ENCODE peak calls at places on chromosomes 2 and 18, in nine cellular contexts. W is stimulated activated CD4-positive, alpha-beta T cell treated with anti-CD3 and anti-CD28 coated beads, Interleukin-2, amount 100 ng/mL, for 24 hours; B is HT-29; C is glomerular endothelial cell; P is hepatic stellate cell; Z is SW 1271; K is AG04450; U is iPS DF 6.9; J is nephron progenitor cell. E is an unnamed sample.

GRCh38 chr2:164903944-164904343 is 51.4 kb downstream of the SLC38A11 start:
- DNase-seq in W (no peak), B (no peak), C (no peak), P (no peak), Z (no peak), K (no peak), U (no peak), J (no peak), E (no peak)

GRCh38 chr18:11488175-11488574 is 121.2 kb upstream of the SLC35G4 start:
- DNase-seq in W (no peak), B (no peak), C (no peak), P (no peak), Z (no peak), K (no peak), U (no peak), J (no peak), E (no peak)

GRCh38 chr18:77299706-77300105 is 50.1 kb downstream of the GALR1 start:
- DNase-seq in W (no peak), B (no peak), C (no peak), P (no peak), Z (no peak), K (no peak), U (no peak), J (no peak), E (no peak)

GRCh38 chr2:69977208-69977607 is 15.8 kb upstream of the ASPRV1 start:
- DNase-seq in W (no peak), B (no peak), C (no peak), P (no peak), Z (no peak), K (no peak), U (no peak), J (no peak), E (no peak)

GRCh38 chr2:133167990-133168389 is 400.3 kb downstream of the NCKAP5 start:
- DNase-seq in W (no peak), B (no peak), C (no peak), P (no peak), Z (no peak), K (no peak), U (no peak), J (no peak), E (no peak)

GRCh38 chr2:112957511-112957910 is 20.3 kb upstream of the IL36G start:
- DNase-seq in W (no peak), B (no peak), C (no peak), P (no peak), Z (no peak), K (no peak), U (no peak), J (no peak), E (no peak)

GRCh38 chr2:13822365-13822764 is 810.2 kb upstream of the LRATD1 start:
- DNase-seq in W (no peak), B (no peak), C (no peak), P (no peak), Z (no peak), K (no peak), U (peak), J (no peak), E (no peak)

GRCh38 chr2:164917296-164917903 is 37.9 kb downstream of the SLC38A11 start:
- DNase-seq in W (no peak), B (peak), C (no peak), P (no peak), Z (peak), K (no peak), U (no peak), J (peak), E (peak)

GRCh38 chr18:46555724-46556123 is 101.3 kb downstream of the LOXHD1 start:
- DNase-seq in W (no peak), B (peak), C (no peak), P (no peak), Z (no peak), K (no peak), U (peak), J (peak), E (peak)

GRCh38 chr2:119937680-119938079 is 75.2 kb upstream of the EPB41L5 start:
- DNase-seq in W (no peak), B (no peak), C (no peak), P (no peak), Z (no peak), K (no peak), U (no peak), J (no peak), E (no peak)

GRCh38 chr2:28094794-28095193 is 204.3 kb downstream of the BABAM2 start:
- DNase-seq in W (no peak), B (no peak), C (no peak), P (no peak), Z (no peak), K (no peak), U (no peak), J (no peak), E (peak)

GRCh38 chr2:68190991-68191731 is 33.5 kb downstream of the PNO1 start:
- DNase-seq in W (no peak), B (no peak), C (no peak), P (peak), Z (peak), K (peak), U (no peak), J (no peak), E (peak)

GRCh38 chr18:31041346-31042067 is 1.0 kb downstream of the DSC3 start:
- DNase-seq in W (no peak), B (no peak), C (no peak), P (no peak), Z (no peak), K (no peak), U (no peak), J (peak), E (no peak)

GRCh38 chr2:175317741-175318140 is 136.2 kb upstream of the ATP5MC3 start:
- DNase-seq in W (no peak), B (no peak), C (no peak), P (no peak), Z (no peak), K (no peak), U (no peak), J (no peak), E (no peak)

GRCh38 chr18:27871731-27872130 is 305.2 kb downstream of the CDH2 start:
- DNase-seq in W (no peak), B (no peak), C (no peak), P (no peak), Z (no peak), K (no peak), U (no peak), J (no peak), E (no peak)

GRCh38 chr2:233245406-233245805 is 6.1 kb upstream of the ATG16L1 start:
- DNase-seq in W (no peak), B (no peak), C (no peak), P (no peak), Z (no peak), K (no peak), U (no peak), J (no peak), E (no peak)

GRCh38 chr18:61998335-61998734 is 105.5 kb upstream of the RNF152 start:
- DNase-seq in W (no peak), B (no peak), C (no peak), P (no peak), Z (no peak), K (no peak), U (no peak), J (no peak), E (peak)

GRCh38 chr2:20052872-20053281 is 1.4 kb upstream of the LAPTM4A start:
- DNase-seq in W (no peak), B (peak), C (no peak), P (peak), Z (peak), K (peak), U (no peak), J (peak), E (peak)

GRCh38 chr2:1210352-1210751 is 202.9 kb upstream of the TPO start:
- DNase-seq in W (no peak), B (no peak), C (no peak), P (no peak), Z (no peak), K (no peak), U (no peak), J (no peak), E (no peak)

GRCh38 chr2:205768815-205769493 is 86.7 kb downstream of the NRP2 start:
- DNase-seq in W (no peak), B (no peak), C (no peak), P (no peak), Z (no peak), K (no peak), U (no peak), J (no peak), E (no peak)

GRCh38 chr18:58117685-58118403 is 73.8 kb downstream of the NEDD4L start:
- DNase-seq in W (no peak), B (peak), C (no peak), P (peak), Z (no peak), K (peak), U (no peak), J (no peak), E (peak)

GRCh38 chr2:67707896-67708295 is 310.8 kb downstream of the ETAA1 start:
- DNase-seq in W (no peak), B (no peak), C (no peak), P (no peak), Z (no peak), K (no peak), U (no peak), J (no peak), E (no peak)

GRCh38 chr18:11516988-11517630 is 92.3 kb upstream of the SLC35G4 start:
- DNase-seq in W (no peak), B (no peak), C (no peak), P (no peak), Z (no peak), K (no peak), U (no peak), J (no peak), E (no peak)

GRCh38 chr2:68237404-68237803 is 14.9 kb downstream of the PPP3R1 start:
- DNase-seq in W (no peak), B (no peak), C (no peak), P (no peak), Z (no peak), K (no peak), U (no peak), J (no peak), E (peak)

E was measured in dermis blood vessel endothelial cell.